ENCODE peak calls at places on chromosome 1, in four cellular contexts. D is K562, B is GM12878, C is HepG2. A is an unnamed sample.

GRCh38 chr1:19260211-19261138 is 8.9 kb downstream of the MRTO4 start:
- DNase-seq in D (no peak), B (no peak), C (no peak), A (no peak)

GRCh38 chr1:9759939-9760338 is 63.8 kb downstream of the CLSTN1 start:
- DNase-seq in D (no peak), B (no peak), C (no peak), A (no peak)

GRCh38 chr1:47951545-47952235 is 45.5 kb downstream of the TRABD2B start:
- DNase-seq in D (no peak), B (no peak), C (no peak), A (no peak)

GRCh38 chr1:115215110-115215509 is 122.9 kb downstream of the NGF start:
- DNase-seq in D (no peak), B (no peak), C (no peak), A (no peak)

GRCh38 chr1:68128157-68128556 is 77.7 kb upstream of the DIRAS3 start:
- DNase-seq in D (no peak), B (peak), C (peak), A (no peak)

GRCh38 chr1:9004731-9005708 is 21.2 kb downstream of the SLC2A7 start:
- DNase-seq in D (peak), B (no peak), C (peak), A (peak)

GRCh38 chr1:156414440-156415064 is 45.5 kb downstream of the RHBG start:
- DNase-seq in D (peak), B (no peak), C (no peak), A (peak)

GRCh38 chr1:79197421-79197820 is 190.9 kb upstream of the ADGRL4 start:
- DNase-seq in D (no peak), B (no peak), C (no peak), A (peak)

DNA sequence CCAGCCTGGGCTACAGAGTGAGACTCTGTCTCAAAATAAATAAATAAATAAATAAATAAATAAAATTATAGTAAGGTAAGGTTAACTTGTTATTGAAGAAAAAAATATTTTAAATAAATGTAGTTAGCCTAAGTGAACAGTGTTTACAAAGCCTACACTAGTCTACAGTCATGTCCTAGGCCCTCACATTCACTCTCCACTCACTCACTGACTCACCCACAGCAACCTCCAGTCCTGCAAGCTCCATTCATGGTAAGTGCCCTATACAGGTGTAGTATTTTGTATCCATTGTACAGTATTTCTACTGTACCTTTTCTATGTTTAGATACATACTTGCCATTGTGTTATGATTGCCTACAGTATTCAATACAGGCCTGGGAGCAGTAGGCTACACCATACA is 14.9 kb downstream of the KCNN3 start:
- DNase-seq in D (no peak), B (no peak), C (no peak), A (no peak)
- TF ChIP-seq FOXK2 in D (no peak), B (no peak), C (no peak), A (no peak)

GRCh38 chr1:2234762-2235113 is 6.6 kb downstream of the SKI start:
- DNase-seq in D (no peak), B (no peak), C (no peak), A (no peak)
- TF ChIP-seq SP1 in D (no peak), B (no peak), C (no peak), A (no peak)

GRCh38 chr1:209335090-209335692 is 248.3 kb upstream of the CAMK1G start:
- DNase-seq in D (peak), B (no peak), C (peak), A (peak)
- TF ChIP-seq FOXM1 in D (no peak), B (no peak), C (no peak), A (no peak)

GRCh38 chr1:94258873-94259331 is 21.5 kb upstream of the ARHGAP29 start:
- DNase-seq in D (no peak), B (no peak), C (peak), A (no peak)
- TF ChIP-seq FOXK2 in D (no peak), B (no peak), C (no peak), A (no peak)

GRCh38 chr1:15344380-15344779 is 65.3 kb upstream of the EFHD2 start:
- DNase-seq in D (no peak), B (no peak), C (no peak), A (no peak)

GRCh38 chr1:15344800-15345710 is 64.6 kb upstream of the EFHD2 start:
- DNase-seq in D (no peak), B (no peak), C (no peak), A (no peak)

GRCh38 chr1:15342568-15342967 is 67.1 kb upstream of the EFHD2 start:
- DNase-seq in D (no peak), B (no peak), C (no peak), A (no peak)

GRCh38 chr1:15343099-15343498 is 66.6 kb upstream of the EFHD2 start:
- DNase-seq in D (no peak), B (no peak), C (no peak), A (no peak)

GRCh38 chr1:15343729-15344128 is 66.0 kb upstream of the EFHD2 start:
- DNase-seq in D (no peak), B (no peak), C (no peak), A (peak)
- TF ChIP-seq SP1 in D (no peak), B (no peak), C (no peak), A (no peak)

DNA sequence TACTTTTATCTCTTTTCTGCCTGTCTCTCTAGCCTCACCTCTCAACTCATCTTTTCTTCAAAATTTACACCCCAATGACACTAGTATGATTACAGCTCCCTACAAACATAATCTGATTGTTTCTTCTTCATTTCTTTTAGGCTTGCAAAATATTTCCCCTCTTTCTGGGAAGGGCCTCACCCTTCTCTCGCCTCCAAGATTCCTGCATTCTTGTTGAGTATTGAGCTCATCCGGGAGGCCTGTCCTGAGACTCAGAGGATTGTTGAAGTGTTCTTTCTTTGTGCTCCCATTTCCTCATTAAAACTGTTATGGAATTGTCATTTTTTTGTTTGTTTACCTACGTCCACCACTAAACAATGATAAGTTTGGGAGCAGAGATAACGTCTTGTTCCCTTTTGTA is 99.1 kb upstream of the CHRM3 start:
- DNase-seq in D (no peak), B (no peak), C (no peak), A (no peak)
- TF ChIP-seq FOXM1 in D (no peak), B (no peak), C (no peak), A (no peak)